ENCODE peak calls at places on chromosomes 6 and 20, in eight cellular contexts. I, J, Y, F, N, D, R and L are unnamed samples. For H3K36me3, the result is how much of the 10 kb centered on the place peaks cover.

GRCh38 chr6:89180971-89181370 is 35.1 kb downstream of the PM20D2 start:
- DNase-seq in I (no peak), J (no peak), Y (no peak), F (no peak), N (no peak), D (no peak), R (no peak), L (no peak)

GRCh38 chr6:29509239-29509638 is 21.5 kb upstream of the MAS1L start:
- DNase-seq in I (no peak), J (no peak), Y (no peak), F (no peak), N (peak), D (no peak), R (no peak), L (no peak)

GRCh38 chr6:134315974-134316391 is 1.9 kb downstream of the SGK1 start:
- DNase-seq in I (no peak), J (no peak), Y (no peak), F (no peak), N (no peak), D (no peak), R (no peak), L (no peak)

GRCh38 chr6:6694368-6694780 is 105.9 kb downstream of the LY86 start:
- DNase-seq in I (no peak), J (no peak), Y (peak), F (no peak), N (no peak), D (no peak), R (no peak), L (no peak)

GRCh38 chr6:13368716-13369115 is 40.4 kb upstream of the TBC1D7 start:
- DNase-seq in I (no peak), J (peak), Y (no peak), F (no peak), N (no peak), D (no peak), R (no peak), L (no peak)

GRCh38 chr6:89260832-89261231 is 43.7 kb upstream of the GABRR1 start:
- DNase-seq in I (no peak), J (no peak), Y (no peak), F (no peak), N (no peak), D (no peak), R (peak), L (no peak)

GRCh38 chr6:45923831-45924391 is 91.7 kb downstream of the CLIC5 start:
- DNase-seq in I (no peak), J (peak), Y (no peak), F (no peak), N (no peak), D (no peak), R (no peak), L (peak)

GRCh38 chr6:150354754-150355571 is 13.8 kb upstream of the IYD start:
- DNase-seq in I (no peak), J (no peak), Y (no peak), F (no peak), N (no peak), D (no peak), R (no peak), L (no peak)

GRCh38 chr20:58661298-58662141 is 10.4 kb downstream of the STX16 start:
- DNase-seq in I (no peak), J (no peak), Y (no peak), F (no peak), N (no peak), D (no peak), R (no peak), L (no peak)

GRCh38 chr20:61166324-61166723 is 85.7 kb upstream of the CDH4 start:
- DNase-seq in I (no peak), J (no peak), Y (no peak), F (no peak), N (no peak), D (no peak), R (no peak), L (no peak)

GRCh38 chr6:69663215-69663614 is 133.6 kb downstream of the LMBRD1 start:
- DNase-seq in I (no peak), J (no peak), Y (no peak), F (no peak), N (no peak), D (no peak), R (no peak), L (no peak)

GRCh38 chr6:142802124-142802523 is 142.9 kb downstream of the HIVEP2 start:
- DNase-seq in I (no peak), J (peak), Y (no peak), F (no peak), N (no peak), D (peak), R (peak), L (peak)

GRCh38 chr20:19785886-19786285 is 27.8 kb downstream of the RIN2 start:
- DNase-seq in I (no peak), J (no peak), Y (no peak), F (no peak), N (peak), D (no peak), R (peak), L (no peak)

GRCh38 chr6:159529820-159530405 is 163.1 kb downstream of the SOD2 start:
- DNase-seq in I (peak), J (no peak), Y (no peak), F (no peak), N (no peak), D (no peak), R (no peak), L (no peak)

GRCh38 chr6:39902136-39902535 is 32.1 kb downstream of the MOCS1 start:
- DNase-seq in I (no peak), J (no peak), Y (no peak), F (no peak), N (no peak), D (no peak), R (no peak), L (no peak)

GRCh38 chr6:24918641-24919403 is 16.9 kb downstream of the RIPOR2 start:
- DNase-seq in I (peak), J (no peak), Y (no peak), F (no peak), N (no peak), D (no peak), R (no peak), L (no peak)

GRCh38 chr6:116395647-116396046 is 24.9 kb downstream of the DSE start:
- DNase-seq in I (no peak), J (no peak), Y (no peak), F (no peak), N (no peak), D (no peak), R (no peak), L (no peak)

GRCh38 chr6:52263709-52264320 is 19.5 kb upstream of the IL17F start:
- DNase-seq in I (peak), J (peak), Y (peak), F (peak), N (peak), D (peak), R (peak), L (peak)

GRCh38 chr6:22954749-22955385 is 385.5 kb downstream of the HDGFL1 start:
- DNase-seq in I (no peak), J (peak), Y (no peak), F (no peak), N (no peak), D (peak), R (no peak), L (no peak)

DNA sequence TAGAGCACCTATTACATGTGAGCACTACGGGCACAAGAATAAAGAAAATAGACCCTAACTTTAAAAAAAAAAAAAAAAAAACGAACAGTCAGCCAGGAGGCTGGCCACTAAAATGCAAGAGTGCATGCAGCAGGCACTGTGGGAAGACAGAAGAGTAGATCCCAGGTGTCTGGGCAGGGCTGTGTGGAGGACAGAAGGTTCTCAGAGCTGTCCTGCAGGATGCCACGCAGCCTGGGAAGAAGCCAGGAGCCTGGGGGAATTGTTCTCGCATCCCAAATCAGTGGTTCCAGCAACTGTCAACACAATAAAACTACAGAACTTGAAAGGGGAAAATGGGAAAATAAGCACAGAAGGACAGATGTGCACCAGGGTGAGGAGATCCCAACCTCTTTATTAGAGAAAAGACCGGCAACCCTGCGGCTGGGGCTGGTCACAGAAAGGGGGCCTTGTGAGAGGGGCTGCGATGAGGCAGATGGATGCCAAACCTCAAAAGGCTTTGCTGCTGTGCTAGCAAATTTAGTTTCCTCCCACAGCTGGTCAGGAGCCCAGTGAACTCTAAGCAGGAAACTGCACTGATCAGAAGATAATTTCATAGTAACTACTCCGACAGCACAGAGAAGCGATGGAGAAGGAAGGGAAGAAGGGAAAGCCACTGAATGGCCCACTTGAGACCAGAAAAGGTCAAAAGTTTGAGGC is 30.9 kb downstream of the MAP3K5 start:
- DNase-seq in I (no peak), J (no peak), Y (no peak), F (no peak), N (no peak), D (no peak), R (peak), L (peak)
- H3K4me3 ChIP-seq in I (peak), J (no peak), Y (no peak), F (no peak), N (peak), D (no peak), R (no peak), L (peak)

GRCh38 chr20:41287327-41287726 is 30.2 kb downstream of the ZHX3 start:
- DNase-seq in I (no peak), J (peak), Y (no peak), F (no peak), N (no peak), D (peak), R (no peak), L (peak)
- H3K36me3 ChIP-seq in I (under half), J (under half), Y (under half), F (under half), N (under half), D (under half), R (under half), L (under half)

DNA sequence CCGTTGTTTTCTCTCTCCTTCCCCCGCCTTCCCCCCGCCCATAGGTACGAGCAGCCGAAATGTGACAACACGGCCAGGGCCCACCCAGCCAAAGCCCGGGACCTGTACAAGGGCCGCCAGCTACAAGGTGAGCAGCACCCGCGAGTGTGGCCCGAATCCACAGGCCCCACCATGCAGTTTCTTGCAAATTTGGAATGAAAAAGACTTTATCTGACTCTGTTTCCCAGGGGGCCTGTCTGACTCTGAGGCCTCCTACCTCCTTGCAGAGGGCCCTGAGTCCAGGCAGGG is 167.1 kb downstream of the SMOC2 start:
- DNase-seq in I (no peak), J (no peak), Y (no peak), F (no peak), N (no peak), D (no peak), R (no peak), L (no peak)
- H3K4me3 ChIP-seq in I (no peak), J (no peak), Y (no peak), F (no peak), N (no peak), D (no peak), R (no peak), L (no peak)

GRCh38 chr20:37394543-37395410 is 48.8 kb downstream of the SRC start:
- DNase-seq in I (peak), J (no peak), Y (peak), F (no peak), N (no peak), D (no peak), R (no peak), L (no peak)
- H3K36me3 ChIP-seq in I (under half), J (under half), Y (under half), F (under half), N (under half), D (under half), R (under half), L (half or more)

DNA sequence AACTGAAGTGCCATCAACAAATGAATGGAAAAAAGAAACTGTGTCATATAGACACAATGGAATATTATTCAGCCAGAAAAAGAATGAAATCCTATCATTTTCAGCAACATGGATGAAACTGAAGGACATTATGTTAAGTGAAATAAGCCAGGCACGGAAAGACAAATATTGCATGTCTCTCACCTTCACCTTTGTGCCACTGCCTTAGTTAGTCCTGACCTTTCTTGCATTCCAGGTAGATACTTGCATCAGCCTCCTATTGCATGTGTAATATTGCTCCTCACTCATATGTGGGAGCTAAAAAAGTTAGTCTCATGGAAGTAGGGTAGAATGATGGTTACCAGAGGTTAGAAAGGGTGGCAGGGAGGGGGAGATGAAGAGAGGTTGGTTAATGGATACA is 14.9 kb downstream of the NOTCH4 start:
- DNase-seq in I (no peak), J (no peak), Y (no peak), F (no peak), N (no peak), D (no peak), R (no peak), L (no peak)
- H3K4me3 ChIP-seq in I (no peak), J (no peak), Y (no peak), F (no peak), N (no peak), D (no peak), R (no peak), L (no peak)

GRCh38 chr20:35120012-35120701 is 27.0 kb downstream of the EDEM2 start:
- DNase-seq in I (no peak), J (no peak), Y (no peak), F (no peak), N (peak), D (no peak), R (no peak), L (peak)

GRCh38 chr20:35115606-35116005 is 23.0 kb upstream of the TRPC4AP start:
- DNase-seq in I (no peak), J (no peak), Y (no peak), F (no peak), N (no peak), D (no peak), R (no peak), L (no peak)

GRCh38 chr20:35116258-35116657 is 23.7 kb upstream of the TRPC4AP start:
- DNase-seq in I (no peak), J (no peak), Y (no peak), F (no peak), N (no peak), D (no peak), R (no peak), L (no peak)

GRCh38 chr20:35117148-35117547 is 24.5 kb upstream of the TRPC4AP start:
- DNase-seq in I (no peak), J (no peak), Y (no peak), F (no peak), N (no peak), D (no peak), R (no peak), L (no peak)

GRCh38 chr20:35117629-35118028 is 25.0 kb upstream of the TRPC4AP start:
- DNase-seq in I (no peak), J (no peak), Y (no peak), F (no peak), N (no peak), D (no peak), R (no peak), L (no peak)
- H3K36me3 ChIP-seq in I (under half), J (under half), Y (under half), F (under half), N (half or more), D (under half), R (under half), L (half or more)

GRCh38 chr6:16687045-16687444 is 74.2 kb downstream of the ATXN1 start:
- DNase-seq in I (no peak), J (no peak), Y (no peak), F (no peak), N (no peak), D (no peak), R (no peak), L (no peak)
- H3K4me3 ChIP-seq in I (peak), J (no peak), Y (no peak), F (no peak), N (no peak), D (no peak), R (no peak), L (no peak)

DNA sequence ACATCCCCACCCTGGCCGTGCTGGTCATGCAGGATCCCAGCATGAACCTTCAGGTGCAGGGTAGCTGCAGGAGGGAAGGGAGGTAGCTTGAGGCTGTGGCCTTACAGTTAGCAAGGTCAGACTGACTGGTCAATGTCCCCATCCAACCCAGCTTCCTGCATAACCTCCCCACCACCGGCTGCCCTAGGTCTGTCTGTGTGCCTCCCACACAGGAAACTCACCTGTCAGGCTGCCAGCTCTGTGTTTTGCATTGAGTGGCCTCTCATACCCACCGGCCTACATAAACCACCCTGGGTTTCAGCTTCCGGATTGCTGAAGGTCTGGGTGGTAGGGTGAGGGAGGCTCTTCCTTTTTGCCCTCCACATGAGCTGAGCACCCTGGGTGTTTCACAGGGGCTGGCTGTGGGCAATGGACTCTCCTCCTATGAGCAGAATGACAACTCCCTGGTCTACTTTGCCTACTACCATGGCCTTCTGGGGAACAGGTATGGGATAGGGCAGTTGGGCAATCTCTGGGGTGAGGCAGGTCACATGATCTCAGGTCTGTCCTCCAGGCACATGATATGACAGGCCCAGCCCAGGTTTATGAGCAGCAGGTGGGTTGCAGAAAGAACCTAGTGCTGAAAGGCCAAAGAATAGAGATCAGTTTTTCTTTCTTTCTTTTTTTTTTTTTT is 1.8 kb downstream of the CTSA start:
- DNase-seq in I (no peak), J (no peak), Y (no peak), F (no peak), N (no peak), D (no peak), R (no peak), L (no peak)
- H3K36me3 ChIP-seq in I (under half), J (under half), Y (under half), F (under half), N (under half), D (under half), R (under half), L (under half)

GRCh38 chr6:4662886-4663285 is 113.3 kb upstream of the CDYL start:
- DNase-seq in I (no peak), J (no peak), Y (no peak), F (no peak), N (no peak), D (no peak), R (no peak), L (no peak)
- H3K4me3 ChIP-seq in I (no peak), J (no peak), Y (no peak), F (no peak), N (no peak), D (no peak), R (no peak), L (no peak)

DNA sequence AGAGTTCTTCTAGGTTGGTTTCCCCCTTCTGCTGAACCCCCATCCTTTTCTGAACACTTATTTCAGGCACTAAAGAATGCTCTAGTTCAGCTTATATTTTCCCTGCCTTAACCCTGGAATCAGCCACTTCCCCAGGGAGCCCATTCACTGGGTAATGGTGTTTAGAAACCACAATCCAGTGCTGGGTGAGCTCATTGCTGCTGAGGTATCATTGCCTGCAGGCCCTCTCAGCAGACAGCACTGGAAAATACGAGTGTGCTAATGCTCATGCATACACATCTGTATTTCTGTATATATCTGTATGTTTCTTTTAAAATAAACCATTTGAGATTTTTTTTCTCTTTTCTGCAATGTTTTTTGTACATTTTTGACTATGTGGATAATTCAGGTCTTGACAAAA is 27.0 kb downstream of the OSBPL2 start:
- DNase-seq in I (no peak), J (no peak), Y (no peak), F (no peak), N (no peak), D (no peak), R (no peak), L (no peak)
- H3K36me3 ChIP-seq in I (under half), J (under half), Y (under half), F (under half), N (half or more), D (under half), R (under half), L (half or more)